ENCODE peak calls at places on chromosomes 3 and 15, in seven cellular contexts. One of them, this sample, is unnamed.

GRCh38 chr3:50028336-50028735 is 60.4 kb upstream of the RBM5 start:
- DNase-seq in SW480: no peak
- DNase-seq in NT2/D1: no peak
- DNase-seq in AG10803: peak; percentile 78
- DNase-seq in Kasumi-1: no peak
- DNase-seq in naive thymus-derived CD4-positive, alpha-beta T cell: no peak
- DNase-seq in midbrain: no peak
- DNase-seq in this sample: no peak

GRCh38 chr3:123098411-123099330 is 31.8 kb downstream of the PDIA5 start:
- DNase-seq in SW480: no peak
- DNase-seq in NT2/D1: no peak
- DNase-seq in AG10803: peak; percentile 82
- DNase-seq in Kasumi-1: no peak
- DNase-seq in naive thymus-derived CD4-positive, alpha-beta T cell: no peak
- DNase-seq in midbrain: no peak
- DNase-seq in this sample: no peak

GRCh38 chr3:53630547-53630946 is 136.1 kb downstream of the CACNA1D start:
- DNase-seq in SW480: peak; percentile 66
- DNase-seq in NT2/D1: no peak
- DNase-seq in AG10803: no peak
- DNase-seq in Kasumi-1: no peak
- DNase-seq in naive thymus-derived CD4-positive, alpha-beta T cell: no peak
- DNase-seq in midbrain: no peak
- DNase-seq in this sample: peak; percentile 77

GRCh38 chr15:63860161-63860954 is 26.6 kb upstream of the HERC1 start:
- DNase-seq in SW480: no peak
- DNase-seq in NT2/D1: no peak
- DNase-seq in AG10803: no peak
- DNase-seq in Kasumi-1: peak; percentile 24
- DNase-seq in naive thymus-derived CD4-positive, alpha-beta T cell: peak; percentile 40
- DNase-seq in midbrain: no peak
- DNase-seq in this sample: no peak

GRCh38 chr15:71295242-71296031 is 180.2 kb downstream of the THSD4 start:
- DNase-seq in SW480: peak; percentile 94
- DNase-seq in NT2/D1: no peak
- DNase-seq in AG10803: peak; percentile 99
- DNase-seq in Kasumi-1: no peak
- DNase-seq in naive thymus-derived CD4-positive, alpha-beta T cell: no peak
- DNase-seq in midbrain: no peak
- DNase-seq in this sample: peak; percentile 80

GRCh38 chr3:79183496-79183895 is 584.3 kb downstream of the ROBO1 start:
- DNase-seq in SW480: no peak
- DNase-seq in NT2/D1: no peak
- DNase-seq in AG10803: no peak
- DNase-seq in Kasumi-1: no peak
- DNase-seq in naive thymus-derived CD4-positive, alpha-beta T cell: no peak
- DNase-seq in midbrain: no peak
- DNase-seq in this sample: no peak

GRCh38 chr3:151906751-151907150 is 33.3 kb downstream of the SUCNR1 start:
- DNase-seq in SW480: no peak
- DNase-seq in NT2/D1: no peak
- DNase-seq in AG10803: no peak
- DNase-seq in Kasumi-1: no peak
- DNase-seq in naive thymus-derived CD4-positive, alpha-beta T cell: no peak
- DNase-seq in midbrain: no peak
- DNase-seq in this sample: no peak

GRCh38 chr15:25792128-25792527 is 71.0 kb downstream of the ATP10A start:
- DNase-seq in SW480: no peak
- DNase-seq in NT2/D1: no peak
- DNase-seq in AG10803: no peak
- DNase-seq in Kasumi-1: no peak
- DNase-seq in naive thymus-derived CD4-positive, alpha-beta T cell: no peak
- DNase-seq in midbrain: no peak
- DNase-seq in this sample: no peak

GRCh38 chr3:106006001-106006400 is 137.2 kb upstream of the CBLB start:
- DNase-seq in SW480: no peak
- DNase-seq in NT2/D1: no peak
- DNase-seq in AG10803: peak; percentile 87
- DNase-seq in Kasumi-1: no peak
- DNase-seq in naive thymus-derived CD4-positive, alpha-beta T cell: no peak
- DNase-seq in midbrain: no peak
- DNase-seq in this sample: no peak

GRCh38 chr15:27869697-27870281 is 229.3 kb downstream of the OCA2 start:
- DNase-seq in SW480: no peak
- DNase-seq in NT2/D1: no peak
- DNase-seq in AG10803: peak; percentile 3
- DNase-seq in Kasumi-1: no peak
- DNase-seq in naive thymus-derived CD4-positive, alpha-beta T cell: no peak
- DNase-seq in midbrain: no peak
- DNase-seq in this sample: no peak

GRCh38 chr3:128488995-128489859 is 3.8 kb downstream of the GATA2 start:
- DNase-seq in SW480: peak; percentile 42
- DNase-seq in NT2/D1: no peak
- DNase-seq in AG10803: peak; percentile 50
- DNase-seq in Kasumi-1: peak; percentile 35
- DNase-seq in naive thymus-derived CD4-positive, alpha-beta T cell: peak; percentile 42
- DNase-seq in midbrain: no peak
- DNase-seq in this sample: peak; percentile 72

GRCh38 chr15:31459011-31459748 is 132.5 kb downstream of the KLF13 start:
- DNase-seq in SW480: no peak
- DNase-seq in NT2/D1: no peak
- DNase-seq in AG10803: no peak
- DNase-seq in Kasumi-1: no peak
- DNase-seq in naive thymus-derived CD4-positive, alpha-beta T cell: peak; percentile 64
- DNase-seq in midbrain: no peak
- DNase-seq in this sample: no peak

GRCh38 chr15:25437751-25438600 is 848 bp downstream of the UBE3A start:
- DNase-seq in SW480: peak; percentile 34
- DNase-seq in NT2/D1: peak; percentile 20
- DNase-seq in AG10803: peak; percentile 51
- DNase-seq in Kasumi-1: peak; percentile 10
- DNase-seq in naive thymus-derived CD4-positive, alpha-beta T cell: peak; percentile 74
- DNase-seq in midbrain: peak; percentile 57
- DNase-seq in this sample: peak; percentile 67

GRCh38 chr15:63600646-63601025 is 3.4 kb downstream of the FBXL22 start:
- DNase-seq in SW480: peak; percentile 86
- DNase-seq in NT2/D1: peak; percentile 39
- DNase-seq in AG10803: peak; percentile 93
- DNase-seq in Kasumi-1: peak; percentile 77
- DNase-seq in naive thymus-derived CD4-positive, alpha-beta T cell: peak; percentile 90
- DNase-seq in midbrain: peak; percentile 88
- DNase-seq in this sample: peak; percentile 97

This sample was measured in HT-29.